ENCODE peak calls at places on chromosomes 3 and 15, in five cellular contexts. P, C, G, J and X are unnamed samples.

GRCh38 chr3:65999606-66000005 is 39.1 kb downstream of the MAGI1 start:
- DNase-seq in P (peak; percentile 73), C (no peak), G (no peak), J (no peak), X (no peak)

GRCh38 chr3:107208796-107209195 is 168.4 kb upstream of the CCDC54 start:
- DNase-seq in P (no peak), C (no peak), G (no peak), J (no peak), X (no peak)

GRCh38 chr3:46642971-46643370 is 30.6 kb downstream of the FAM240A start:
- DNase-seq in P (no peak), C (no peak), G (no peak), J (no peak), X (no peak)

GRCh38 chr3:100041328-100041749 is 73.0 kb downstream of the FILIP1L start:
- DNase-seq in P (peak; percentile 48), C (no peak), G (no peak), J (no peak), X (no peak)

GRCh38 chr3:90184861-90185260 is 1077.4 kb downstream of the EPHA3 start:
- DNase-seq in P (no peak), C (no peak), G (peak; percentile 1), J (no peak), X (no peak)

GRCh38 chr3:186570941-186571643 is 572 bp downstream of the DNAJB11 start:
- DNase-seq in P (no peak), C (no peak), G (no peak), J (no peak), X (peak; percentile 7)

GRCh38 chr3:149188494-149188893 is 33.1 kb downstream of the CP start:
- DNase-seq in P (no peak), C (no peak), G (no peak), J (no peak), X (no peak)

GRCh38 chr3:134342269-134342668 is 32.0 kb downstream of the AMOTL2 start:
- DNase-seq in P (no peak), C (no peak), G (no peak), J (no peak), X (no peak)

GRCh38 chr15:70096215-70096974 is 1.3 kb downstream of the TLE3 start:
- DNase-seq in P (no peak), C (no peak), G (no peak), J (no peak), X (no peak)

GRCh38 chr15:98592136-98592535 is 56.2 kb upstream of the IGF1R start:
- DNase-seq in P (no peak), C (no peak), G (no peak), J (no peak), X (no peak)

GRCh38 chr3:57971975-57972374 is 36.2 kb upstream of the FLNB start:
- DNase-seq in P (no peak), C (no peak), G (no peak), J (no peak), X (peak; percentile 13)

GRCh38 chr3:42157915-42158538 is 66.9 kb downstream of the TRAK1 start:
- DNase-seq in P (no peak), C (no peak), G (no peak), J (no peak), X (no peak)

GRCh38 chr3:139934557-139935070 is 371 bp upstream of the CLSTN2 start:
- DNase-seq in P (no peak), C (no peak), G (peak; percentile 71), J (no peak), X (peak; percentile 92)
- H2AFZ ChIP-seq in P (no peak overlapping the region), C (no peak overlapping the region), G (no peak overlapping the region), J (no peak overlapping the region), X (peak overlapping the region; percentile 97)

GRCh38 chr3:152419748-152420147 is 151.0 kb downstream of the MBNL1 start:
- DNase-seq in P (no peak), C (no peak), G (no peak), J (no peak), X (no peak)

GRCh38 chr3:152426393-152426792 is 157.7 kb downstream of the MBNL1 start:
- DNase-seq in P (no peak), C (no peak), G (no peak), J (no peak), X (no peak)

GRCh38 chr3:152417181-152417580 is 148.5 kb downstream of the MBNL1 start:
- DNase-seq in P (no peak), C (no peak), G (no peak), J (no peak), X (no peak)

GRCh38 chr3:152421162-152421561 is 152.4 kb downstream of the MBNL1 start:
- DNase-seq in P (no peak), C (no peak), G (no peak), J (no peak), X (no peak)
- TF ChIP-seq CREB1 in P (no peak), C (no peak), G (no peak), J (no peak), X (no peak)

GRCh38 chr3:119627461-119627860 is 29.8 kb downstream of the PLA1A start:
- DNase-seq in P (no peak), C (peak; percentile 34), G (no peak), J (no peak), X (peak; percentile 15)
- H2AFZ ChIP-seq in P (no peak overlapping the region), C (peak overlapping the region; percentile 71), G (peak overlapping the region; percentile 74), J (peak overlapping the region; percentile 16), X (peak overlapping the region; percentile 78)

DNA sequence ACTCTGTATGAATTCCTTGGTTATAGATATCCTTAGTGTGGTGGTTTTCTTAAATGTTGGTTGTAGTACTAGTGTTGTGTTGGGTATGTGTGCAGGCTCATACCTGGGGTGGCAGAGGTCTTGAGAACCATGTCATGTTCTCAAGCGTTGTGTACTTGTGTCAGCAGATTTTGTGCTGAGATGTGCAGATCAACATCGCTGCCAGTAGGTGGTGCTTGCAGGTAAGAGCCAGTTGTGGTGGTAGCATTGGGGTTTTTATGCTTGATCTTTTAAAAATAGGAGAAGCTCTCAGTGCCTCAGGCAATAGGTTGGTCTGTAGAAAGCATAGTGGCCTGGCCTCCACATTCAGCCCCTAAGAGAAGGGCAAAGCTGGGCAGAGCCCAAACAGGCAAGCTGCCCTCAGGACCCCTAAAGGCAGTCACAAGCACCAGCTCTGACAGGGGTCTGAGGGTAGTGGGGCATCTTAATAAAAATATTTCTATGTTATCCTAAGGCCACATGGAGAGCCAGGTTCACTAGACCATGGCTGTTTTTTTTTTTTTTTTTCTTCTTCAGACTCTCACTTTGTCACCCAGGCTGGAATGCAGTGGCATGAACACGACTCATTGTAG is 164.0 kb downstream of the IL20RB start:
- DNase-seq in P (peak; percentile 31), C (peak; percentile 8), G (no peak), J (peak; percentile 9), X (peak; percentile 84)
- TF ChIP-seq CREB1 in P (no peak), C (no peak), G (no peak), J (no peak), X (no peak)

GRCh38 chr15:51416129-51416528 is 74.7 kb downstream of the GLDN start:
- DNase-seq in P (no peak), C (no peak), G (no peak), J (no peak), X (peak; percentile 31)

GRCh38 chr15:51414256-51414860 is 72.9 kb downstream of the GLDN start:
- DNase-seq in P (no peak), C (no peak), G (no peak), J (no peak), X (no peak)
- H2AFZ ChIP-seq in P (no peak overlapping the region), C (no peak overlapping the region), G (no peak overlapping the region), J (no peak overlapping the region), X (no peak overlapping the region)

GRCh38 chr3:128878556-128879124 is 780 bp upstream of the ACAD9 start:
- DNase-seq in P (peak; percentile 15), C (peak; percentile 8), G (no peak), J (no peak), X (peak; percentile 17)
- TF ChIP-seq CREB1 in P (no peak), C (no peak), G (no peak), J (no peak), X (no peak)

GRCh38 chr3:153396581-153396980 is 234.6 kb downstream of the RAP2B start:
- DNase-seq in P (no peak), C (no peak), G (no peak), J (no peak), X (no peak)
- H2AFZ ChIP-seq in P (no peak overlapping the region), C (no peak overlapping the region), G (peak overlapping the region; percentile 91), J (no peak overlapping the region), X (peak overlapping the region; percentile 92)

GRCh38 chr3:127739347-127740135 is 66.8 kb downstream of the ABTB1 start:
- DNase-seq in P (no peak), C (no peak), G (no peak), J (no peak), X (no peak)
- TF ChIP-seq CREB1 in P (no peak), C (no peak), G (no peak), J (no peak), X (no peak)